ENCODE peak calls at places on chromosomes 2 and 18, in four cellular contexts. Z is amygdala, I is thyroid gland, C is GM12878. D is an unnamed sample.

GRCh38 chr18:27447530-27447929 is 262.4 kb upstream of the CHST9 start:
- DNase-seq in Z (no peak), I (no peak), C (no peak), D (no peak)

GRCh38 chr2:64140665-64141064 is 3.6 kb downstream of the PELI1 start:
- DNase-seq in Z (no peak), I (no peak), C (no peak), D (no peak)

GRCh38 chr2:182435754-182436153 is 8.9 kb upstream of the PDE1A start:
- DNase-seq in Z (no peak), I (no peak), C (no peak), D (no peak)

GRCh38 chr18:44986933-44987332 is 306.2 kb downstream of the SETBP1 start:
- DNase-seq in Z (no peak), I (no peak), C (no peak), D (no peak)

GRCh38 chr2:189096769-189097447 is 82.7 kb downstream of the COL5A2 start:
- DNase-seq in Z (no peak), I (no peak), C (no peak), D (no peak)

GRCh38 chr18:62258606-62259005 is 66.5 kb upstream of the TNFRSF11A start:
- DNase-seq in Z (no peak), I (no peak), C (no peak), D (no peak)

GRCh38 chr18:55321268-55322175 is 266.5 kb downstream of the TCF4 start:
- DNase-seq in Z (peak; percentile 79), I (peak; percentile 88), C (peak; percentile 75), D (peak; percentile 94)

GRCh38 chr2:65031341-65032015 is 24.7 kb upstream of the CEP68 start:
- DNase-seq in Z (no peak), I (no peak), C (no peak), D (peak; percentile 22)

GRCh38 chr18:27844416-27844792 is 332.5 kb downstream of the CDH2 start:
- DNase-seq in Z (no peak), I (no peak), C (no peak), D (no peak)

GRCh38 chr2:236794074-236794473 is 224.4 kb downstream of the ACKR3 start:
- DNase-seq in Z (no peak), I (peak; percentile 73), C (no peak), D (no peak)

D was measured in hippocampal formation.